ENCODE peak calls at places on chromosomes 2 and 18, in four cellular contexts. One of them, this sample, is unnamed. For H3K4me1, the result is how much of the 10 kb centered on the place peaks cover.

GRCh38 chr18:61817086-61817485 is 75.7 kb downstream of the RNF152 start:
- DNase-seq in right lobe of liver: no peak
- DNase-seq in mesenchymal stem cell: peak
- DNase-seq in cardiac muscle cell: no peak
- DNase-seq in this sample: no peak

GRCh38 chr2:219332542-219332941 is at the start of gene RESP18:
- DNase-seq in right lobe of liver: no peak
- DNase-seq in mesenchymal stem cell: no peak
- DNase-seq in cardiac muscle cell: no peak
- DNase-seq in this sample: no peak

GRCh38 chr2:173598525-173598924 is 243.9 kb downstream of the CDCA7 start:
- DNase-seq in right lobe of liver: no peak
- DNase-seq in mesenchymal stem cell: no peak
- DNase-seq in cardiac muscle cell: no peak
- DNase-seq in this sample: no peak

GRCh38 chr2:54329482-54330225 is 73.6 kb upstream of the TSPYL6 start:
- DNase-seq in right lobe of liver: no peak
- DNase-seq in mesenchymal stem cell: peak
- DNase-seq in cardiac muscle cell: no peak
- DNase-seq in this sample: no peak

GRCh38 chr2:160324161-160324768 is 124.2 kb upstream of the ITGB6 start:
- DNase-seq in right lobe of liver: peak
- DNase-seq in mesenchymal stem cell: peak
- DNase-seq in cardiac muscle cell: peak
- DNase-seq in this sample: no peak

GRCh38 chr2:72898263-72898906 is 11.2 kb downstream of the SPR start:
- DNase-seq in right lobe of liver: no peak
- DNase-seq in mesenchymal stem cell: no peak
- DNase-seq in cardiac muscle cell: no peak
- DNase-seq in this sample: no peak

GRCh38 chr18:57561728-57562423 is 24.6 kb downstream of the FECH start:
- DNase-seq in right lobe of liver: no peak
- DNase-seq in mesenchymal stem cell: peak
- DNase-seq in cardiac muscle cell: peak
- DNase-seq in this sample: peak

GRCh38 chr2:156466739-156467405 is 30.7 kb downstream of the GPD2 start:
- DNase-seq in right lobe of liver: peak
- DNase-seq in mesenchymal stem cell: no peak
- DNase-seq in cardiac muscle cell: no peak
- DNase-seq in this sample: no peak

GRCh38 chr18:26791676-26792075 is 73.8 kb downstream of the AQP4 start:
- DNase-seq in right lobe of liver: no peak
- DNase-seq in mesenchymal stem cell: no peak
- DNase-seq in cardiac muscle cell: no peak
- DNase-seq in this sample: no peak

GRCh38 chr2:69616755-69617154 is 26.8 kb downstream of the AAK1 start:
- DNase-seq in right lobe of liver: no peak
- DNase-seq in mesenchymal stem cell: no peak
- DNase-seq in cardiac muscle cell: no peak
- DNase-seq in this sample: no peak

GRCh38 chr2:127201452-127201851 is 18.6 kb downstream of the CYP27C1 start:
- DNase-seq in right lobe of liver: no peak
- DNase-seq in mesenchymal stem cell: no peak
- DNase-seq in cardiac muscle cell: no peak
- DNase-seq in this sample: no peak

GRCh38 chr2:3631161-3631850 is 26.7 kb upstream of the ALLC start:
- DNase-seq in right lobe of liver: no peak
- DNase-seq in mesenchymal stem cell: no peak
- DNase-seq in cardiac muscle cell: no peak
- DNase-seq in this sample: no peak

GRCh38 chr2:133710613-133711012 is 142.3 kb upstream of the NCKAP5 start:
- DNase-seq in right lobe of liver: no peak
- DNase-seq in mesenchymal stem cell: no peak
- DNase-seq in cardiac muscle cell: no peak
- DNase-seq in this sample: no peak

GRCh38 chr2:188852752-188853151 is 121.4 kb upstream of the COL3A1 start:
- DNase-seq in right lobe of liver: no peak
- DNase-seq in mesenchymal stem cell: peak
- DNase-seq in cardiac muscle cell: no peak
- DNase-seq in this sample: no peak

GRCh38 chr18:45110577-45111506 is 430.2 kb downstream of the SETBP1 start:
- DNase-seq in right lobe of liver: no peak
- DNase-seq in mesenchymal stem cell: no peak
- DNase-seq in cardiac muscle cell: no peak
- DNase-seq in this sample: no peak

GRCh38 chr2:96260404-96261260 is 5.2 kb downstream of the TMEM127 start:
- DNase-seq in right lobe of liver: peak
- DNase-seq in mesenchymal stem cell: peak
- DNase-seq in cardiac muscle cell: peak
- DNase-seq in this sample: peak

GRCh38 chr2:75716406-75716805 is 5.7 kb upstream of the GCFC2 start:
- DNase-seq in right lobe of liver: no peak
- DNase-seq in mesenchymal stem cell: no peak
- DNase-seq in cardiac muscle cell: no peak
- DNase-seq in this sample: no peak

GRCh38 chr2:126902859-126903258 is 4.2 kb downstream of the TEX51 start:
- DNase-seq in right lobe of liver: no peak
- DNase-seq in mesenchymal stem cell: no peak
- DNase-seq in cardiac muscle cell: no peak
- DNase-seq in this sample: no peak

GRCh38 chr2:5696741-5697521 is 4.7 kb downstream of the SOX11 start:
- DNase-seq in right lobe of liver: no peak
- DNase-seq in mesenchymal stem cell: peak
- DNase-seq in cardiac muscle cell: peak
- DNase-seq in this sample: no peak

GRCh38 chr2:201821080-201821479 is 14.7 kb downstream of the CDK15 start:
- DNase-seq in right lobe of liver: no peak
- DNase-seq in mesenchymal stem cell: no peak
- DNase-seq in cardiac muscle cell: no peak
- DNase-seq in this sample: no peak

GRCh38 chr2:214881647-214882205 is 72.2 kb upstream of the BARD1 start:
- DNase-seq in right lobe of liver: no peak
- DNase-seq in mesenchymal stem cell: no peak
- DNase-seq in cardiac muscle cell: no peak
- DNase-seq in this sample: no peak

GRCh38 chr2:19358242-19359020 is at the start of gene OSR1:
- DNase-seq in right lobe of liver: peak
- DNase-seq in mesenchymal stem cell: peak
- DNase-seq in cardiac muscle cell: peak
- DNase-seq in this sample: no peak

GRCh38 chr18:53375641-53376040 is 848.8 kb downstream of the MBD2 start:
- DNase-seq in right lobe of liver: peak
- DNase-seq in mesenchymal stem cell: no peak
- DNase-seq in cardiac muscle cell: peak
- DNase-seq in this sample: no peak

GRCh38 chr2:234425923-234426603 is 70.8 kb downstream of the ARL4C start:
- DNase-seq in right lobe of liver: no peak
- DNase-seq in mesenchymal stem cell: no peak
- DNase-seq in cardiac muscle cell: no peak
- DNase-seq in this sample: peak

GRCh38 chr2:8312861-8313768 is 368.7 kb upstream of the ID2 start:
- DNase-seq in right lobe of liver: no peak
- DNase-seq in mesenchymal stem cell: peak
- DNase-seq in cardiac muscle cell: no peak
- DNase-seq in this sample: no peak

GRCh38 chr2:222989431-222989830 is 62.6 kb upstream of the KCNE4 start:
- DNase-seq in right lobe of liver: no peak
- DNase-seq in mesenchymal stem cell: no peak
- DNase-seq in cardiac muscle cell: no peak
- DNase-seq in this sample: no peak

GRCh38 chr2:25989154-25989553 is 6.9 kb upstream of the KIF3C start:
- DNase-seq in right lobe of liver: no peak
- DNase-seq in mesenchymal stem cell: no peak
- DNase-seq in cardiac muscle cell: no peak
- DNase-seq in this sample: no peak

GRCh38 chr2:158810761-158811470 is 15.8 kb downstream of the DAPL1 start:
- DNase-seq in right lobe of liver: no peak
- DNase-seq in mesenchymal stem cell: no peak
- DNase-seq in cardiac muscle cell: no peak
- DNase-seq in this sample: no peak

GRCh38 chr2:40831313-40831873 is 379.5 kb upstream of the SLC8A1 start:
- DNase-seq in right lobe of liver: no peak
- DNase-seq in mesenchymal stem cell: no peak
- DNase-seq in cardiac muscle cell: no peak
- DNase-seq in this sample: no peak

GRCh38 chr2:113138428-113139322 is 11.3 kb downstream of the IL1RN start:
- DNase-seq in right lobe of liver: peak
- DNase-seq in mesenchymal stem cell: peak
- DNase-seq in cardiac muscle cell: peak
- DNase-seq in this sample: peak

GRCh38 chr18:21897811-21898210 is 157.2 kb downstream of the MIB1 start:
- DNase-seq in right lobe of liver: peak
- DNase-seq in mesenchymal stem cell: peak
- DNase-seq in cardiac muscle cell: peak
- DNase-seq in this sample: no peak

GRCh38 chr18:37460616-37461015 is 105.0 kb downstream of the CELF4 start:
- DNase-seq in right lobe of liver: no peak
- DNase-seq in mesenchymal stem cell: peak
- DNase-seq in cardiac muscle cell: no peak
- DNase-seq in this sample: no peak

GRCh38 chr2:108855194-108855593 is 68.6 kb downstream of the CCDC138 start:
- DNase-seq in right lobe of liver: no peak
- DNase-seq in mesenchymal stem cell: no peak
- DNase-seq in cardiac muscle cell: no peak
- DNase-seq in this sample: peak

GRCh38 chr2:38581193-38582147 is 21.3 kb downstream of the HNRNPLL start:
- DNase-seq in right lobe of liver: no peak
- DNase-seq in mesenchymal stem cell: peak
- DNase-seq in cardiac muscle cell: peak
- DNase-seq in this sample: no peak

GRCh38 chr18:36127866-36128845 is 984 bp downstream of the SLC39A6 start:
- DNase-seq in right lobe of liver: no peak
- DNase-seq in mesenchymal stem cell: peak
- DNase-seq in cardiac muscle cell: peak
- DNase-seq in this sample: peak

GRCh38 chr2:185942855-185943254 is 204.3 kb downstream of the FSIP2 start:
- DNase-seq in right lobe of liver: no peak
- DNase-seq in mesenchymal stem cell: no peak
- DNase-seq in cardiac muscle cell: no peak
- DNase-seq in this sample: no peak

GRCh38 chr2:217897091-217897715 is 105.6 kb downstream of the TNS1 start:
- DNase-seq in right lobe of liver: peak
- DNase-seq in mesenchymal stem cell: no peak
- DNase-seq in cardiac muscle cell: no peak
- DNase-seq in this sample: no peak

GRCh38 chr2:217899231-217900009 is 103.4 kb downstream of the TNS1 start:
- DNase-seq in right lobe of liver: peak
- DNase-seq in mesenchymal stem cell: peak
- DNase-seq in cardiac muscle cell: peak
- DNase-seq in this sample: no peak

GRCh38 chr2:217900010-217900779 is 102.6 kb downstream of the TNS1 start:
- DNase-seq in right lobe of liver: no peak
- DNase-seq in mesenchymal stem cell: no peak
- DNase-seq in cardiac muscle cell: no peak
- DNase-seq in this sample: no peak

GRCh38 chr2:217900780-217901360 is 101.9 kb downstream of the TNS1 start:
- DNase-seq in right lobe of liver: no peak
- DNase-seq in mesenchymal stem cell: no peak
- DNase-seq in cardiac muscle cell: no peak
- DNase-seq in this sample: no peak

GRCh38 chr2:217897816-217898806 is 104.7 kb downstream of the TNS1 start:
- DNase-seq in right lobe of liver: peak
- DNase-seq in mesenchymal stem cell: no peak
- DNase-seq in cardiac muscle cell: no peak
- DNase-seq in this sample: no peak
- H3K4me1 ChIP-seq in right lobe of liver: half or more
- H3K4me1 ChIP-seq in mesenchymal stem cell: under half
- H3K4me1 ChIP-seq in cardiac muscle cell: under half
- H3K4me1 ChIP-seq in this sample: under half

GRCh38 chr2:151824886-151825285 is 3.3 kb downstream of the ARL5A start:
- DNase-seq in right lobe of liver: no peak
- DNase-seq in mesenchymal stem cell: no peak
- DNase-seq in cardiac muscle cell: no peak
- DNase-seq in this sample: no peak
- H3K4me1 ChIP-seq in right lobe of liver: under half
- H3K4me1 ChIP-seq in mesenchymal stem cell: under half
- H3K4me1 ChIP-seq in cardiac muscle cell: under half
- H3K4me1 ChIP-seq in this sample: under half

GRCh38 chr2:71502941-71503738 is 49.8 kb downstream of the DYSF start:
- DNase-seq in right lobe of liver: no peak
- DNase-seq in mesenchymal stem cell: no peak
- DNase-seq in cardiac muscle cell: no peak
- DNase-seq in this sample: no peak

GRCh38 chr2:71505770-71506140 is 52.4 kb downstream of the DYSF start:
- DNase-seq in right lobe of liver: no peak
- DNase-seq in mesenchymal stem cell: no peak
- DNase-seq in cardiac muscle cell: no peak
- DNase-seq in this sample: no peak

GRCh38 chr2:71504611-71505010 is 51.2 kb downstream of the DYSF start:
- DNase-seq in right lobe of liver: no peak
- DNase-seq in mesenchymal stem cell: no peak
- DNase-seq in cardiac muscle cell: no peak
- DNase-seq in this sample: no peak

GRCh38 chr2:71505086-71505769 is 51.9 kb downstream of the DYSF start:
- DNase-seq in right lobe of liver: no peak
- DNase-seq in mesenchymal stem cell: no peak
- DNase-seq in cardiac muscle cell: peak
- DNase-seq in this sample: no peak

DNA sequence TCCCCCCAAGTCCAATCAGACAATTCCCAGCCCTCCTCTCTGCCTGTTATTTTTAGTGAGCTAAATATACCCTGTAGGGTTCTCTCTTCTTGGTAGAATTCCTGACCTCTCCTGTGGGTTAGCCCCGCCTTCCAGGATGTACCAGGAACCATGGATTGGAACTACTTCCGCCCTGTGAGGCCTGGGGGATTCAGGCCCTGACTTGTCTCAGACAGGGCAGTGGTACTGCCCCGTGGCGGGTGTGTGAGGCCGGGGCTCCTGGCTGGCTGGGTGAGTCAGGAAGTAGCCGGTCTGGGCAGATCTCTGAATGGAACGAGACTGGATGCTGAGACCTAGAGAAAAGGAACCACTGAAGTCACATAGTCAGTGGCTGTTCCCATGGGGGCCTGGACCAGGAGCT is 50.5 kb downstream of the DYSF start:
- DNase-seq in right lobe of liver: no peak
- DNase-seq in mesenchymal stem cell: no peak
- DNase-seq in cardiac muscle cell: peak
- DNase-seq in this sample: no peak
- H3K4me1 ChIP-seq in right lobe of liver: under half
- H3K4me1 ChIP-seq in mesenchymal stem cell: under half
- H3K4me1 ChIP-seq in cardiac muscle cell: under half
- H3K4me1 ChIP-seq in this sample: under half

GRCh38 chr2:28976584-28976983 is 4.5 kb upstream of the TOGARAM2 start:
- DNase-seq in right lobe of liver: no peak
- DNase-seq in mesenchymal stem cell: peak
- DNase-seq in cardiac muscle cell: peak
- DNase-seq in this sample: no peak

GRCh38 chr2:28978606-28979005 is 2.5 kb upstream of the TOGARAM2 start:
- DNase-seq in right lobe of liver: no peak
- DNase-seq in mesenchymal stem cell: no peak
- DNase-seq in cardiac muscle cell: no peak
- DNase-seq in this sample: no peak

GRCh38 chr2:28979041-28979440 is 2.1 kb upstream of the TOGARAM2 start:
- DNase-seq in right lobe of liver: no peak
- DNase-seq in mesenchymal stem cell: no peak
- DNase-seq in cardiac muscle cell: no peak
- DNase-seq in this sample: no peak

GRCh38 chr2:28975671-28976070 is 5.4 kb upstream of the TOGARAM2 start:
- DNase-seq in right lobe of liver: no peak
- DNase-seq in mesenchymal stem cell: no peak
- DNase-seq in cardiac muscle cell: no peak
- DNase-seq in this sample: no peak

GRCh38 chr2:28977176-28977875 is 3.8 kb upstream of the TOGARAM2 start:
- DNase-seq in right lobe of liver: no peak
- DNase-seq in mesenchymal stem cell: no peak
- DNase-seq in cardiac muscle cell: no peak
- DNase-seq in this sample: no peak
- H3K4me1 ChIP-seq in right lobe of liver: under half
- H3K4me1 ChIP-seq in mesenchymal stem cell: under half
- H3K4me1 ChIP-seq in cardiac muscle cell: under half
- H3K4me1 ChIP-seq in this sample: under half

This sample was measured in naive thymus-derived CD4-positive, alpha-beta T cell.